ENCODE peak calls at places on chromosome 1, in four cellular contexts. P is heart right ventricle, E is astrocyte, D is Peyer's patch. R is an unnamed sample.

GRCh38 chr1:52659356-52659755 is 26.4 kb downstream of the SHISAL2A start:
- DNase-seq in P (no peak), E (no peak), D (no peak), R (no peak)

GRCh38 chr1:200506471-200506870 is 96.6 kb upstream of the ZNF281 start:
- DNase-seq in P (no peak), E (no peak), D (no peak), R (no peak)

GRCh38 chr1:9628541-9629444 is 22.7 kb upstream of the PIK3CD start:
- DNase-seq in P (no peak), E (no peak), D (peak), R (peak)

GRCh38 chr1:241610056-241610815 is 29.9 kb downstream of the CHML start:
- DNase-seq in P (no peak), E (no peak), D (no peak), R (no peak)

GRCh38 chr1:199981584-199981983 is 45.9 kb upstream of the NR5A2 start:
- DNase-seq in P (no peak), E (no peak), D (no peak), R (no peak)

GRCh38 chr1:46721204-46721603 is 2.3 kb upstream of the EFCAB14 start:
- DNase-seq in P (no peak), E (no peak), D (no peak), R (no peak)

GRCh38 chr1:203278087-203278884 is 27.0 kb upstream of the BTG2 start:
- DNase-seq in P (peak), E (peak), D (peak), R (peak)

GRCh38 chr1:63064135-63064534 is 258.2 kb upstream of the FOXD3 start:
- DNase-seq in P (no peak), E (no peak), D (no peak), R (no peak)

GRCh38 chr1:246350745-246351144 is 156.3 kb downstream of the SMYD3 start:
- DNase-seq in P (no peak), E (no peak), D (no peak), R (no peak)
- H3K27ac ChIP-seq in P (no peak), E (no peak), D (no peak), R (no peak)

GRCh38 chr1:7224644-7225043 is 439.4 kb downstream of the CAMTA1 start:
- DNase-seq in P (peak), E (no peak), D (peak), R (no peak)
- TF ChIP-seq CTCF in P (no peak), E (no peak), D (no peak), R (no peak)

GRCh38 chr1:109369167-109369746 is 28.5 kb downstream of the SORT1 start:
- DNase-seq in P (no peak), E (peak), D (no peak), R (no peak)
- H3K27ac ChIP-seq in P (no peak), E (peak), D (peak), R (no peak)

GRCh38 chr1:61956012-61956645 is 213.8 kb downstream of the PATJ start:
- DNase-seq in P (no peak), E (no peak), D (no peak), R (no peak)
- TF ChIP-seq CTCF in P (no peak), E (no peak), D (no peak), R (no peak)

GRCh38 chr1:2639203-2639602 is 6.4 kb upstream of the MMEL1 start:
- DNase-seq in P (no peak), E (no peak), D (no peak), R (no peak)

GRCh38 chr1:2635271-2636010 is 2.6 kb upstream of the MMEL1 start:
- DNase-seq in P (no peak), E (no peak), D (peak), R (no peak)

GRCh38 chr1:2637472-2637871 is 4.7 kb upstream of the MMEL1 start:
- DNase-seq in P (no peak), E (no peak), D (no peak), R (no peak)

GRCh38 chr1:2638466-2639115 is 5.8 kb upstream of the MMEL1 start:
- DNase-seq in P (no peak), E (no peak), D (no peak), R (no peak)

GRCh38 chr1:2636733-2637132 is 3.9 kb upstream of the MMEL1 start:
- DNase-seq in P (no peak), E (no peak), D (no peak), R (peak)
- H3K27ac ChIP-seq in P (no peak), E (no peak), D (no peak), R (no peak)

R was measured in OCI-LY7.